ENCODE peak calls at places on chromosomes 4 and X, in ten cellular contexts. One of them, this sample, is unnamed.

GRCh38 chr4:183602444-183603102 is 56.4 kb downstream of the RWDD4 start:
- DNase-seq in cardiac muscle cell: peak
- DNase-seq in esophagus muscularis mucosa: no peak
- DNase-seq in AG10803: peak
- DNase-seq in coronary artery: no peak
- DNase-seq in astrocyte: peak
- DNase-seq in type B pancreatic cell: no peak
- DNase-seq in nephron progenitor cell: no peak
- DNase-seq in astrocyte of the spinal cord: no peak
- DNase-seq in AG09319: no peak
- DNase-seq in this sample: no peak

GRCh38 chrX:109847257-109848187 is 114.5 kb upstream of the ACSL4 start:
- DNase-seq in cardiac muscle cell: peak
- DNase-seq in esophagus muscularis mucosa: no peak
- DNase-seq in AG10803: peak
- DNase-seq in coronary artery: no peak
- DNase-seq in astrocyte: peak
- DNase-seq in type B pancreatic cell: no peak
- DNase-seq in nephron progenitor cell: no peak
- DNase-seq in astrocyte of the spinal cord: peak
- DNase-seq in AG09319: peak
- DNase-seq in this sample: no peak

GRCh38 chrX:154074199-154074598 is 23.3 kb downstream of the MECP2 start:
- DNase-seq in cardiac muscle cell: peak
- DNase-seq in esophagus muscularis mucosa: no peak
- DNase-seq in AG10803: peak
- DNase-seq in coronary artery: no peak
- DNase-seq in astrocyte: peak
- DNase-seq in type B pancreatic cell: no peak
- DNase-seq in nephron progenitor cell: no peak
- DNase-seq in astrocyte of the spinal cord: peak
- DNase-seq in AG09319: no peak
- DNase-seq in this sample: no peak

GRCh38 chr4:103098746-103099421 is 750 bp downstream of the BDH2 start:
- DNase-seq in cardiac muscle cell: peak
- DNase-seq in esophagus muscularis mucosa: no peak
- DNase-seq in AG10803: peak
- DNase-seq in coronary artery: no peak
- DNase-seq in astrocyte: no peak
- DNase-seq in type B pancreatic cell: no peak
- DNase-seq in nephron progenitor cell: no peak
- DNase-seq in astrocyte of the spinal cord: no peak
- DNase-seq in AG09319: no peak
- DNase-seq in this sample: no peak

GRCh38 chr4:168177546-168178149 is 85.3 kb downstream of the ANXA10 start:
- DNase-seq in cardiac muscle cell: no peak
- DNase-seq in esophagus muscularis mucosa: no peak
- DNase-seq in AG10803: no peak
- DNase-seq in coronary artery: no peak
- DNase-seq in astrocyte: no peak
- DNase-seq in type B pancreatic cell: no peak
- DNase-seq in nephron progenitor cell: no peak
- DNase-seq in astrocyte of the spinal cord: no peak
- DNase-seq in AG09319: no peak
- DNase-seq in this sample: no peak

GRCh38 chr4:53592128-53592527 is 842 bp upstream of the LNX1 start:
- DNase-seq in cardiac muscle cell: peak
- DNase-seq in esophagus muscularis mucosa: peak
- DNase-seq in AG10803: no peak
- DNase-seq in coronary artery: no peak
- DNase-seq in astrocyte: peak
- DNase-seq in type B pancreatic cell: no peak
- DNase-seq in nephron progenitor cell: no peak
- DNase-seq in astrocyte of the spinal cord: no peak
- DNase-seq in AG09319: no peak
- DNase-seq in this sample: no peak

GRCh38 chrX:105502336-105502735 is 281.8 kb upstream of the TEX13A start:
- DNase-seq in cardiac muscle cell: peak
- DNase-seq in esophagus muscularis mucosa: no peak
- DNase-seq in AG10803: no peak
- DNase-seq in coronary artery: no peak
- DNase-seq in astrocyte: peak
- DNase-seq in type B pancreatic cell: no peak
- DNase-seq in nephron progenitor cell: no peak
- DNase-seq in astrocyte of the spinal cord: peak
- DNase-seq in AG09319: no peak
- DNase-seq in this sample: no peak

GRCh38 chrX:152635941-152636340 is 1.8 kb upstream of the GABRQ start:
- DNase-seq in cardiac muscle cell: peak
- DNase-seq in esophagus muscularis mucosa: no peak
- DNase-seq in AG10803: peak
- DNase-seq in coronary artery: no peak
- DNase-seq in astrocyte: peak
- DNase-seq in type B pancreatic cell: no peak
- DNase-seq in nephron progenitor cell: peak
- DNase-seq in astrocyte of the spinal cord: peak
- DNase-seq in AG09319: peak
- DNase-seq in this sample: no peak

GRCh38 chr4:26887143-26887542 is 26.5 kb downstream of the STIM2 start:
- DNase-seq in cardiac muscle cell: no peak
- DNase-seq in esophagus muscularis mucosa: no peak
- DNase-seq in AG10803: no peak
- DNase-seq in coronary artery: no peak
- DNase-seq in astrocyte: no peak
- DNase-seq in type B pancreatic cell: no peak
- DNase-seq in nephron progenitor cell: no peak
- DNase-seq in astrocyte of the spinal cord: no peak
- DNase-seq in AG09319: no peak
- DNase-seq in this sample: no peak

GRCh38 chrX:71618787-71619186 is 476 bp upstream of the CXCR3 start:
- DNase-seq in cardiac muscle cell: no peak
- DNase-seq in esophagus muscularis mucosa: no peak
- DNase-seq in AG10803: no peak
- DNase-seq in coronary artery: no peak
- DNase-seq in astrocyte: no peak
- DNase-seq in type B pancreatic cell: no peak
- DNase-seq in nephron progenitor cell: no peak
- DNase-seq in astrocyte of the spinal cord: no peak
- DNase-seq in AG09319: no peak
- DNase-seq in this sample: no peak

GRCh38 chr4:138242076-138242829 is at the start of gene SLC7A11:
- DNase-seq in cardiac muscle cell: peak
- DNase-seq in esophagus muscularis mucosa: no peak
- DNase-seq in AG10803: peak
- DNase-seq in coronary artery: no peak
- DNase-seq in astrocyte: peak
- DNase-seq in type B pancreatic cell: no peak
- DNase-seq in nephron progenitor cell: peak
- DNase-seq in astrocyte of the spinal cord: peak
- DNase-seq in AG09319: peak
- DNase-seq in this sample: no peak

GRCh38 chr4:169270810-169271691 is at the start of gene SH3RF1:
- DNase-seq in cardiac muscle cell: peak
- DNase-seq in esophagus muscularis mucosa: peak
- DNase-seq in AG10803: peak
- DNase-seq in coronary artery: peak
- DNase-seq in astrocyte: peak
- DNase-seq in type B pancreatic cell: peak
- DNase-seq in nephron progenitor cell: peak
- DNase-seq in astrocyte of the spinal cord: peak
- DNase-seq in AG09319: peak
- DNase-seq in this sample: peak

GRCh38 chrX:120446503-120446902 is 22.6 kb downstream of the LAMP2 start:
- DNase-seq in cardiac muscle cell: peak
- DNase-seq in esophagus muscularis mucosa: no peak
- DNase-seq in AG10803: peak
- DNase-seq in coronary artery: no peak
- DNase-seq in astrocyte: peak
- DNase-seq in type B pancreatic cell: no peak
- DNase-seq in nephron progenitor cell: no peak
- DNase-seq in astrocyte of the spinal cord: peak
- DNase-seq in AG09319: no peak
- DNase-seq in this sample: no peak

GRCh38 chr4:74859163-74859562 is 64.8 kb upstream of the BTC start:
- DNase-seq in cardiac muscle cell: no peak
- DNase-seq in esophagus muscularis mucosa: no peak
- DNase-seq in AG10803: no peak
- DNase-seq in coronary artery: no peak
- DNase-seq in astrocyte: no peak
- DNase-seq in type B pancreatic cell: no peak
- DNase-seq in nephron progenitor cell: no peak
- DNase-seq in astrocyte of the spinal cord: no peak
- DNase-seq in AG09319: no peak
- DNase-seq in this sample: no peak

GRCh38 chr4:55503164-55503563 is 43.5 kb downstream of the CLOCK start:
- DNase-seq in cardiac muscle cell: peak
- DNase-seq in esophagus muscularis mucosa: no peak
- DNase-seq in AG10803: peak
- DNase-seq in coronary artery: no peak
- DNase-seq in astrocyte: peak
- DNase-seq in type B pancreatic cell: no peak
- DNase-seq in nephron progenitor cell: no peak
- DNase-seq in astrocyte of the spinal cord: peak
- DNase-seq in AG09319: no peak
- DNase-seq in this sample: no peak

GRCh38 chr4:86934772-86935498 is at the start of gene AFF1:
- DNase-seq in cardiac muscle cell: peak
- DNase-seq in esophagus muscularis mucosa: peak
- DNase-seq in AG10803: peak
- DNase-seq in coronary artery: peak
- DNase-seq in astrocyte: peak
- DNase-seq in type B pancreatic cell: peak
- DNase-seq in nephron progenitor cell: peak
- DNase-seq in astrocyte of the spinal cord: peak
- DNase-seq in AG09319: peak
- DNase-seq in this sample: peak
- TF ChIP-seq CTCF in cardiac muscle cell: peak
- TF ChIP-seq CTCF in esophagus muscularis mucosa: peak
- TF ChIP-seq CTCF in AG10803: peak
- TF ChIP-seq CTCF in coronary artery: peak
- TF ChIP-seq CTCF in astrocyte: no peak
- TF ChIP-seq CTCF in type B pancreatic cell: peak
- TF ChIP-seq CTCF in nephron progenitor cell: no peak
- TF ChIP-seq CTCF in astrocyte of the spinal cord: peak
- TF ChIP-seq CTCF in AG09319: peak
- TF ChIP-seq CTCF in this sample: no peak

DNA sequence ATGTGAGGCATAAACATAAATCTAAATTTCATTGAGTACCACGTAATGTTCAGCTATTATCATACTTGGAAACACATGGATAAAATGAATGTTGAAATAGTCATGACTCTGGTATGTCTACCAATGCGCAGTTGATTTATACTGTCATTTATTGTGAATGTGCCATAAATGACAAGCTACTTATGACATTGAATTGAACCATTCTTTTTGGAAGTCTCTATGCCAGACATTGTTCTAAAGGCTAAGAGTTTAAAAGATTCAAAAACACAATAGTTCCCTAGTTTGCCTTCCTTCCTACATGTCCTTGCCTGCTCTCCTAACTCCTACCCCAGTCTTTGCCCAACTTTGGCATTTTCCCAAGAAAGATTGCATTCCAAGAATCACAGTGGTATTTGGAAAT is 96.6 kb upstream of the DMD start:
- DNase-seq in cardiac muscle cell: peak
- DNase-seq in esophagus muscularis mucosa: no peak
- DNase-seq in AG10803: no peak
- DNase-seq in coronary artery: no peak
- DNase-seq in astrocyte: no peak
- DNase-seq in type B pancreatic cell: no peak
- DNase-seq in nephron progenitor cell: no peak
- DNase-seq in astrocyte of the spinal cord: no peak
- DNase-seq in AG09319: no peak
- DNase-seq in this sample: no peak
- TF ChIP-seq CTCF in cardiac muscle cell: no peak
- TF ChIP-seq CTCF in esophagus muscularis mucosa: no peak
- TF ChIP-seq CTCF in AG10803: no peak
- TF ChIP-seq CTCF in coronary artery: no peak
- TF ChIP-seq CTCF in astrocyte: no peak
- TF ChIP-seq CTCF in type B pancreatic cell: no peak
- TF ChIP-seq CTCF in nephron progenitor cell: no peak
- TF ChIP-seq CTCF in astrocyte of the spinal cord: no peak
- TF ChIP-seq CTCF in AG09319: no peak
- TF ChIP-seq CTCF in this sample: no peak

DNA sequence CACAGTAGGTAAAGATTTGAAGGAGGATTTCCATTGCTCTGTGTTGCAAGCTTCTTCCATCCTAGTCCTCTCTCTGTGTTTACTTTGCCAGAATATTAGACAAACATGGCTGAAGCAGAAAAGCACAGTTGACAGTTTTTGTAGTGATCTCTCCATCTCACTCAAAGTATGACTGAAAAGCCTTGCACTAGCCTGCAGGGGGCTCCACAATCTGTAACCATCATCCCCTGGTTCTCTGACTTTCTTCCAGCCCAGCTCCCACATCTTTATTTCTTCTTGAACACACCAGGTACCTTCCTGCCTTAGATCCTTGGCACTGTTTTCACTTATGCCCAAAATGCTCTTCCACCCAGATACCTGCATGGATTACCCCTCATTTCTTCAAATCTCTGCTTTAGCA is 34.1 kb upstream of the HHIP start:
- DNase-seq in cardiac muscle cell: peak
- DNase-seq in esophagus muscularis mucosa: no peak
- DNase-seq in AG10803: peak
- DNase-seq in coronary artery: no peak
- DNase-seq in astrocyte: no peak
- DNase-seq in type B pancreatic cell: no peak
- DNase-seq in nephron progenitor cell: peak
- DNase-seq in astrocyte of the spinal cord: no peak
- DNase-seq in AG09319: no peak
- DNase-seq in this sample: no peak
- TF ChIP-seq CTCF in cardiac muscle cell: peak
- TF ChIP-seq CTCF in esophagus muscularis mucosa: no peak
- TF ChIP-seq CTCF in AG10803: peak
- TF ChIP-seq CTCF in coronary artery: no peak
- TF ChIP-seq CTCF in astrocyte: peak
- TF ChIP-seq CTCF in type B pancreatic cell: peak
- TF ChIP-seq CTCF in nephron progenitor cell: peak
- TF ChIP-seq CTCF in astrocyte of the spinal cord: peak
- TF ChIP-seq CTCF in AG09319: peak
- TF ChIP-seq CTCF in this sample: no peak

DNA sequence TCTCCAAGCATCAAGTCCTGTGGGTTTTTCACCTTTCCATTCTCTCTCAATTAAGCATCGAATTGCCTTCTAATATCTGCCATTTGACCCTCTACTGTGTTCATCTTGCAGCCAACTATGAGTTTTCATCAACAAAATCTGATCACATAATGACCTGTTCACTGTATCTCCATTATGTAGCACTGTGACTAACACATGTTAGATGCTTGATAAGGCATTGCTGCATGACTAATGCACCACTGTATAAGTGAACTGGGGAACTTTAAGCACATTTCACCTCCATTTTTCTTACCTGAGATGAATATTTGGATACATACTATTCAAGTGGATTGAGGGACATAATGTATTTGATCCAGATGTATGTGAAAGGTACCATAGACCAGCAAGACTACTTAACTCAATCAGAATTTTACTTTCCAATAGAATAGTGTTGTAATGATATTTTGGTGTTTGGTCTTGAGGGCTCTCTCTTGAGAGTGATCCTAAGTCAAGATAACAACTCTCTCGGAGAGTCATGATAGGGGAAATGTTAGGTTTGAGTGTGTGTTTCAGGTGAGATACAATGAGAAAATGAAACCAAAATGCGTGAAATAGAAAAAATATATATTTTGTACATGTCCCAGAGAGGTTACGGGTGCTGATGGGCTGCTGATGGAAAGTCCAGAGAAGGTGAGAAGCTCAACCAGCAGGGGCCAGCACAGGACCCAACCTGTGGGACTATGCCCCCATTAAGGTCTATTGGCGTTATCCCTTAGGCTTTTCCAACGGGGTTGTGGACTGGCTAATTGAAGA is 60.2 kb upstream of the HS3ST1 start:
- DNase-seq in cardiac muscle cell: no peak
- DNase-seq in esophagus muscularis mucosa: no peak
- DNase-seq in AG10803: no peak
- DNase-seq in coronary artery: no peak
- DNase-seq in astrocyte: peak
- DNase-seq in type B pancreatic cell: no peak
- DNase-seq in nephron progenitor cell: no peak
- DNase-seq in astrocyte of the spinal cord: no peak
- DNase-seq in AG09319: no peak
- DNase-seq in this sample: no peak
- TF ChIP-seq CTCF in cardiac muscle cell: no peak
- TF ChIP-seq CTCF in esophagus muscularis mucosa: no peak
- TF ChIP-seq CTCF in AG10803: no peak
- TF ChIP-seq CTCF in coronary artery: no peak
- TF ChIP-seq CTCF in astrocyte: no peak
- TF ChIP-seq CTCF in type B pancreatic cell: no peak
- TF ChIP-seq CTCF in nephron progenitor cell: no peak
- TF ChIP-seq CTCF in astrocyte of the spinal cord: no peak
- TF ChIP-seq CTCF in AG09319: no peak
- TF ChIP-seq CTCF in this sample: no peak

This sample was measured in natural killer cell.